ENCODE peak calls at places on chromosomes 3 and 15, in seven cellular contexts. One of them, this sample, is unnamed.

GRCh38 chr15:101773496-101774100 is 29.7 kb upstream of the OR4F6 start:
- DNase-seq in HFF-Myc: no peak
- DNase-seq in activated gamma-delta T cell treated with Interleukin-2 at 50 U/mL for 16 hours: no peak
- DNase-seq in Kasumi-1: no peak
- DNase-seq in GM23338: peak
- DNase-seq in stimulated activated CD4-positive, alpha-beta T cell treated with anti-CD3 and anti-CD28 coated beads, Interleukin-1b, Interleukin-23, amount 100 ng/mL, for 1 hour: no peak
- DNase-seq in anterior cingulate cortex: no peak
- DNase-seq in this sample: no peak

GRCh38 chr3:174613173-174613572 is 246.0 kb upstream of the NAALADL2 start:
- DNase-seq in HFF-Myc: no peak
- DNase-seq in activated gamma-delta T cell treated with Interleukin-2 at 50 U/mL for 16 hours: no peak
- DNase-seq in Kasumi-1: no peak
- DNase-seq in GM23338: no peak
- DNase-seq in stimulated activated CD4-positive, alpha-beta T cell treated with anti-CD3 and anti-CD28 coated beads, Interleukin-1b, Interleukin-23, amount 100 ng/mL, for 1 hour: no peak
- DNase-seq in anterior cingulate cortex: no peak
- DNase-seq in this sample: no peak

GRCh38 chr3:24682141-24682547 is 187.5 kb upstream of the THRB start:
- DNase-seq in HFF-Myc: no peak
- DNase-seq in activated gamma-delta T cell treated with Interleukin-2 at 50 U/mL for 16 hours: no peak
- DNase-seq in Kasumi-1: no peak
- DNase-seq in GM23338: no peak
- DNase-seq in stimulated activated CD4-positive, alpha-beta T cell treated with anti-CD3 and anti-CD28 coated beads, Interleukin-1b, Interleukin-23, amount 100 ng/mL, for 1 hour: no peak
- DNase-seq in anterior cingulate cortex: no peak
- DNase-seq in this sample: no peak

GRCh38 chr15:90101130-90101968 is 919 bp downstream of the IDH2 start:
- DNase-seq in HFF-Myc: no peak
- DNase-seq in activated gamma-delta T cell treated with Interleukin-2 at 50 U/mL for 16 hours: no peak
- DNase-seq in Kasumi-1: peak
- DNase-seq in GM23338: peak
- DNase-seq in stimulated activated CD4-positive, alpha-beta T cell treated with anti-CD3 and anti-CD28 coated beads, Interleukin-1b, Interleukin-23, amount 100 ng/mL, for 1 hour: no peak
- DNase-seq in anterior cingulate cortex: peak
- DNase-seq in this sample: peak

GRCh38 chr15:85706779-85707518 is 87.8 kb downstream of the KLHL25 start:
- DNase-seq in HFF-Myc: no peak
- DNase-seq in activated gamma-delta T cell treated with Interleukin-2 at 50 U/mL for 16 hours: peak
- DNase-seq in Kasumi-1: peak
- DNase-seq in GM23338: no peak
- DNase-seq in stimulated activated CD4-positive, alpha-beta T cell treated with anti-CD3 and anti-CD28 coated beads, Interleukin-1b, Interleukin-23, amount 100 ng/mL, for 1 hour: no peak
- DNase-seq in anterior cingulate cortex: no peak
- DNase-seq in this sample: no peak

GRCh38 chr3:112357888-112358287 is 24.9 kb downstream of the CD200 start:
- DNase-seq in HFF-Myc: no peak
- DNase-seq in activated gamma-delta T cell treated with Interleukin-2 at 50 U/mL for 16 hours: no peak
- DNase-seq in Kasumi-1: no peak
- DNase-seq in GM23338: no peak
- DNase-seq in stimulated activated CD4-positive, alpha-beta T cell treated with anti-CD3 and anti-CD28 coated beads, Interleukin-1b, Interleukin-23, amount 100 ng/mL, for 1 hour: peak
- DNase-seq in anterior cingulate cortex: no peak
- DNase-seq in this sample: no peak

GRCh38 chr3:129224984-129225393 is 24.4 kb upstream of the COPG1 start:
- DNase-seq in HFF-Myc: no peak
- DNase-seq in activated gamma-delta T cell treated with Interleukin-2 at 50 U/mL for 16 hours: no peak
- DNase-seq in Kasumi-1: peak
- DNase-seq in GM23338: no peak
- DNase-seq in stimulated activated CD4-positive, alpha-beta T cell treated with anti-CD3 and anti-CD28 coated beads, Interleukin-1b, Interleukin-23, amount 100 ng/mL, for 1 hour: no peak
- DNase-seq in anterior cingulate cortex: peak
- DNase-seq in this sample: peak

GRCh38 chr3:177521305-177521704 is 324.0 kb upstream of the TBL1XR1 start:
- DNase-seq in HFF-Myc: no peak
- DNase-seq in activated gamma-delta T cell treated with Interleukin-2 at 50 U/mL for 16 hours: no peak
- DNase-seq in Kasumi-1: no peak
- DNase-seq in GM23338: peak
- DNase-seq in stimulated activated CD4-positive, alpha-beta T cell treated with anti-CD3 and anti-CD28 coated beads, Interleukin-1b, Interleukin-23, amount 100 ng/mL, for 1 hour: no peak
- DNase-seq in anterior cingulate cortex: no peak
- DNase-seq in this sample: peak

GRCh38 chr15:69891070-69891491 is 206.6 kb downstream of the TLE3 start:
- DNase-seq in HFF-Myc: no peak
- DNase-seq in activated gamma-delta T cell treated with Interleukin-2 at 50 U/mL for 16 hours: no peak
- DNase-seq in Kasumi-1: no peak
- DNase-seq in GM23338: no peak
- DNase-seq in stimulated activated CD4-positive, alpha-beta T cell treated with anti-CD3 and anti-CD28 coated beads, Interleukin-1b, Interleukin-23, amount 100 ng/mL, for 1 hour: no peak
- DNase-seq in anterior cingulate cortex: peak
- DNase-seq in this sample: no peak

GRCh38 chr3:158261371-158261991 is 151.6 kb downstream of the RSRC1 start:
- DNase-seq in HFF-Myc: no peak
- DNase-seq in activated gamma-delta T cell treated with Interleukin-2 at 50 U/mL for 16 hours: no peak
- DNase-seq in Kasumi-1: no peak
- DNase-seq in GM23338: no peak
- DNase-seq in stimulated activated CD4-positive, alpha-beta T cell treated with anti-CD3 and anti-CD28 coated beads, Interleukin-1b, Interleukin-23, amount 100 ng/mL, for 1 hour: no peak
- DNase-seq in anterior cingulate cortex: no peak
- DNase-seq in this sample: no peak

This sample was measured in lung.